ENCODE peak calls at places on chromosomes 11 and 22, in five cellular contexts. X, L, B, S and D are unnamed samples.

GRCh38 chr11:10669258-10670033 is 24.1 kb downstream of the IRAG1 start:
- DNase-seq in X (no peak), L (no peak), B (no peak), S (no peak), D (no peak)

GRCh38 chr11:69394902-69395690 is 86.4 kb upstream of the LINC01488 start:
- DNase-seq in X (no peak), L (no peak), B (no peak), S (no peak), D (no peak)

GRCh38 chr11:6472934-6473333 is 807 bp downstream of the TRIM3 start:
- DNase-seq in X (no peak), L (no peak), B (no peak), S (no peak), D (no peak)

GRCh38 chr11:13141731-13142724 is 132.9 kb downstream of the RASSF10 start:
- DNase-seq in X (no peak), L (no peak), B (no peak), S (no peak), D (no peak)

GRCh38 chr22:44554411-44554810 is 56.4 kb upstream of the RTL6 start:
- DNase-seq in X (no peak), L (no peak), B (no peak), S (no peak), D (no peak)

GRCh38 chr22:28137036-28137435 is 218.0 kb upstream of the PITPNB start:
- DNase-seq in X (no peak), L (no peak), B (peak), S (no peak), D (no peak)

GRCh38 chr11:46446343-46446751 is 54.8 kb upstream of the CHRM4 start:
- DNase-seq in X (no peak), L (no peak), B (no peak), S (no peak), D (no peak)

GRCh38 chr11:76161261-76161961 is 44.9 kb downstream of the WNT11 start:
- DNase-seq in X (no peak), L (no peak), B (peak), S (no peak), D (no peak)

GRCh38 chr11:80362578-80362977 is 921.7 kb upstream of the TENM4 start:
- DNase-seq in X (no peak), L (no peak), B (no peak), S (no peak), D (no peak)

GRCh38 chr22:46761539-46762237 is 762 bp upstream of the TBC1D22A start:
- DNase-seq in X (no peak), L (no peak), B (peak), S (no peak), D (no peak)

GRCh38 chr11:132142102-132142501 is 771.7 kb downstream of the NTM start:
- DNase-seq in X (no peak), L (no peak), B (no peak), S (no peak), D (no peak)

GRCh38 chr22:31056986-31057599 is 24.0 kb upstream of the SMTN start:
- DNase-seq in X (no peak), L (no peak), B (no peak), S (no peak), D (no peak)

GRCh38 chr11:135074397-135074998 is 662.5 kb upstream of the B3GAT1 start:
- DNase-seq in X (no peak), L (no peak), B (peak), S (no peak), D (no peak)
- TF ChIP-seq CTCF in X (peak), L (no peak), B (peak), S (peak), D (no peak)

GRCh38 chr11:130533113-130533803 is 84.8 kb downstream of the ADAMTS15 start:
- DNase-seq in X (no peak), L (no peak), B (no peak), S (no peak), D (no peak)

GRCh38 chr11:130533871-130534270 is 85.4 kb downstream of the ADAMTS15 start:
- DNase-seq in X (no peak), L (no peak), B (no peak), S (no peak), D (no peak)

GRCh38 chr11:130528862-130529261 is 80.4 kb downstream of the ADAMTS15 start:
- DNase-seq in X (no peak), L (no peak), B (no peak), S (no peak), D (no peak)

GRCh38 chr11:130528301-130528651 is 79.8 kb downstream of the ADAMTS15 start:
- DNase-seq in X (no peak), L (no peak), B (no peak), S (no peak), D (no peak)

GRCh38 chr11:130531061-130531460 is 82.6 kb downstream of the ADAMTS15 start:
- DNase-seq in X (no peak), L (no peak), B (no peak), S (no peak), D (no peak)
- TF ChIP-seq CTCF in X (no peak), L (no peak), B (no peak), S (no peak), D (no peak)

DNA sequence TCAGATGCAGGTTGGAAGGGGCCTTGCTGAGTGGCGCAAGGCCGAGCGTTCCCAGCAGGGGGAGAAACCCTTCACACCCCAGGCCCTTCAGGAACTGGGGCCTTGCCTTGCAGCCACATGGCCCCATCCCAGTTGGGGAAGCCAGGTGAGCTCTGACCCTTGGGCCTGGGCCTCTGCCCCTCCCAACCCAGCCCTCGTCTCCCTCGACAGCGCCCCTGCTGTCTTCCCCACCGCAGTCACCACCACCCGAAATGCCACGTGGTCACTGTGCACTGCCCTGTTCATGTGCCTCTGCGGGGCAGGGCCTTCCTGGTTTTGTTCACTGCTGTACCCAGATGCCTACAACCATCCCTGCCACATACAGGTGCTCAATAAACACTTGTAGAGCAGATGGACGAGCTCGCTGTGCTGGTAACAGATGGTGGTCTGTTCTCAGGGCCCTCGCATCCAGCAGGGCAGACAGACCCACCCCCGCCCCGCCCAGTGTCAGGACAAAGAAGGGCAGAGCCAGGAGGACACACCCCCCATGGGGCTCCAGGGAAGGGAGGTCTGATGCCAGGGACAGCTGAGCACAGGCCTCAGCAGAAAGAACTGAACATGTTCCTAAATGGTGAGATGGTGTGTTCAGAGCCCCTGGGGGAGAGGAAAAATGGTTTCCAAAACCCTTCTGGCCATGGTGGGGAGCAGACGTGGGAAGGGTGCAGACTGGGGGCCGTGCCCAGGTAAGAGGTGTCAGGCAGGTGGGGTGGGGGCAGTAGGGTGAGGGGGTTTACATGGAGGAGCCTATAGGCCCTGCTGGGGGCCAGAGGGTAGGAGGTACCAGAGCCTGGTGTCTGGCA is 3.7 kb downstream of the POLR2L start:
- DNase-seq in X (no peak), L (peak), B (peak), S (no peak), D (no peak)
- TF ChIP-seq CTCF in X (peak), L (peak), B (peak), S (peak), D (no peak)

GRCh38 chr11:66852466-66853241 is 4.2 kb upstream of the LRFN4 start:
- DNase-seq in X (no peak), L (no peak), B (no peak), S (peak), D (no peak)
- TF ChIP-seq CTCF in X (no peak), L (no peak), B (no peak), S (no peak), D (no peak)

GRCh38 chr22:50245214-50246072 is 620 bp upstream of the TUBGCP6 start:
- DNase-seq in X (no peak), L (no peak), B (no peak), S (no peak), D (no peak)

GRCh38 chr22:50243704-50244419 is 961 bp downstream of the TUBGCP6 start:
- DNase-seq in X (no peak), L (no peak), B (no peak), S (no peak), D (no peak)

GRCh38 chr22:50238755-50239154 is 6.1 kb downstream of the TUBGCP6 start:
- DNase-seq in X (no peak), L (no peak), B (no peak), S (no peak), D (no peak)

GRCh38 chr22:50244420-50245213 is at the start of gene TUBGCP6:
- DNase-seq in X (peak), L (peak), B (peak), S (peak), D (peak)

GRCh38 chr22:50242406-50242949 is 2.3 kb downstream of the TUBGCP6 start:
- DNase-seq in X (no peak), L (no peak), B (no peak), S (no peak), D (no peak)
- TF ChIP-seq CTCF in X (no peak), L (no peak), B (no peak), S (no peak), D (no peak)

DNA sequence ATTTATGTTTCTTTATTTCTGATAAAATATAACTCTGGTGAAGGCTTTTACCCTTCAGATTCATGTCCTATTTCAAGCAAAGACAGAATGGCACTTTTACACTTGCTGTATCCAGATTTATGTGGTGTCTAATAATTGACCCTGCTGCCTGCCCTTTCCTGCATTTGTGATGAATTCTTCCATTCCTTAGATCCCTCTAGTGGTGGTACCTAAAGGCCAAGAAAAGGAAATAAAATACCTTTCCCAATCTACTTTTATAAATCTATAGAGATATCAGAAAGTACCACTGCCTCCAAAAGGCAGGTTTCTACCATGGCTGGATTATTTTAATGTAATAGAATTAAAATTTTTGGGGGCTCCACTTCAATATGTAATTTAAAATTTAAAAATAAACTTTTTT is 34.2 kb downstream of the CCDC81 start:
- DNase-seq in X (no peak), L (no peak), B (no peak), S (no peak), D (no peak)
- TF ChIP-seq CTCF in X (peak), L (no peak), B (peak), S (no peak), D (no peak)

GRCh38 chr22:45757068-45757467 is 85.4 kb downstream of the ATXN10 start:
- DNase-seq in X (no peak), L (peak), B (peak), S (no peak), D (no peak)
- TF ChIP-seq CTCF in X (no peak), L (no peak), B (peak), S (no peak), D (no peak)